ENCODE peak calls at places on chromosomes 16 and 17, in ten cellular contexts. I is GDM1; W is colonic mucosa; Y is foreskin fibroblast; V is CMK; N is cardiac fibroblast; Z is Calu3; F is stimulated activated CD4-positive, alpha-beta T cell treated with anti-CD3 and anti-CD28 coated beads, Interleukin-4, amount 100 ng/mL, for 48 hours; X is astrocyte of the spinal cord; C is naive thymus-derived CD4-positive, alpha-beta T cell. K is an unnamed sample.
A peak's percentile ranks its signal among the peaks of the same experiment; 100 is the strongest.

GRCh38 chr16:14344292-14344691 is 273.2 kb downstream of the MRTFB start:
- DNase-seq in I (no peak), Z (no peak), V (no peak), W (no peak), F (no peak), C (no peak), Y (no peak), N (no peak), X (no peak), K (no peak)

GRCh38 chr16:10465821-10466220 is 80.0 kb downstream of the ATF7IP2 start:
- DNase-seq in C (no peak), Y (peak; percentile 29), N (peak; percentile 2), I (no peak), Z (no peak), F (no peak), X (no peak), W (no peak), V (no peak), K (no peak)

GRCh38 chr16:14105976-14106375 is 34.9 kb downstream of the MRTFB start:
- DNase-seq in Y (no peak), F (no peak), C (no peak), X (no peak), N (no peak), Z (no peak), I (no peak), V (no peak), W (no peak), K (no peak)

GRCh38 chr16:89944773-89945172 is 3.8 kb upstream of the DEF8 start:
- DNase-seq in X (no peak), F (no peak), Y (no peak), V (no peak), C (no peak), W (no peak), Z (no peak), N (no peak), I (no peak), K (no peak)

GRCh38 chr17:80805032-80805751 is 186.4 kb upstream of the CHMP6 start:
- DNase-seq in Z (no peak), F (no peak), Y (peak; percentile 20), V (no peak), I (no peak), N (no peak), X (no peak), C (no peak), W (no peak), K (no peak)

GRCh38 chr16:6047325-6047724 is 949.7 kb upstream of the EEF2KMT start:
- DNase-seq in V (no peak), N (no peak), Y (no peak), I (no peak), C (no peak), Z (no peak), X (no peak), W (no peak), F (no peak), K (no peak)

GRCh38 chr16:68800257-68800875 is 43.0 kb upstream of the TANGO6 start:
- DNase-seq in X (peak; percentile 88), N (peak; percentile 84), Z (peak; percentile 87), I (peak; percentile 27), F (peak; percentile 14), Y (peak; percentile 37), C (peak; percentile 18), W (peak; percentile 64), V (peak; percentile 7), K (no peak)

GRCh38 chr16:70430667-70431536 is 8.0 kb downstream of the ST3GAL2 start:
- DNase-seq in I (peak; percentile 43), F (no peak), C (peak; percentile 85), V (no peak), X (no peak), N (no peak), Y (no peak), W (no peak), Z (no peak), K (no peak)

GRCh38 chr17:62800580-62800979 is 7.5 kb downstream of the MARCHF10 start:
- DNase-seq in C (no peak), Y (no peak), X (peak; percentile 59), N (peak; percentile 45), F (no peak), V (no peak), W (no peak), Z (peak; percentile 65), I (no peak), K (no peak)

GRCh38 chr17:77959926-77960521 is 1.5 kb downstream of the TNRC6C start:
- DNase-seq in C (peak; percentile 68), N (peak; percentile 3), Z (no peak), Y (no peak), F (no peak), X (peak; percentile 38), V (no peak), W (no peak), I (no peak), K (peak; percentile 5)

GRCh38 chr16:68397710-68398171 is 50.6 kb downstream of the SMPD3 start:
- DNase-seq in C (no peak), Z (no peak), Y (no peak), V (no peak), F (no peak), I (no peak), N (no peak), X (no peak), W (no peak), K (peak; percentile 21)

GRCh38 chr16:15502041-15502725 is 67.8 kb downstream of the BMERB1 start:
- DNase-seq in W (no peak), Z (peak; percentile 26), F (no peak), C (no peak), V (no peak), X (peak; percentile 97), N (peak; percentile 94), Y (peak; percentile 87), I (no peak), K (no peak)

GRCh38 chr17:60311936-60312335 is 80.0 kb downstream of the USP32 start:
- DNase-seq in V (no peak), W (no peak), F (no peak), I (no peak), X (peak; percentile 29), C (no peak), Y (peak; percentile 26), Z (no peak), N (peak; percentile 67), K (no peak)

GRCh38 chr17:73950515-73950914 is 253.0 kb upstream of the RPL38 start:
- DNase-seq in Y (no peak), V (no peak), X (no peak), C (no peak), N (no peak), F (no peak), I (no peak), Z (no peak), W (no peak), K (no peak)

GRCh38 chr17:76171701-76172100 is 30.7 kb upstream of the FOXJ1 start:
- DNase-seq in V (no peak), X (no peak), N (no peak), I (no peak), F (no peak), W (no peak), Z (no peak), C (no peak), Y (no peak), K (no peak)

GRCh38 chr16:24573141-24573540 is 33.8 kb downstream of the RBBP6 start:
- DNase-seq in Y (no peak), C (no peak), W (no peak), Z (no peak), X (no peak), N (no peak), V (no peak), I (no peak), F (no peak), K (no peak)

GRCh38 chr16:13351222-13351621 is 449.8 kb downstream of the SHISA9 start:
- DNase-seq in Z (no peak), Y (no peak), N (no peak), V (no peak), X (no peak), F (no peak), I (no peak), C (no peak), W (no peak), K (no peak)

GRCh38 chr16:88365244-88365865 is 17.4 kb upstream of the ZNF469 start:
- DNase-seq in Z (no peak), I (no peak), Y (no peak), V (no peak), C (no peak), F (no peak), X (no peak), W (no peak), N (no peak), K (peak; percentile 6)

GRCh38 chr17:77419547-77420475 is 279.0 kb downstream of the SEC14L1 start:
- DNase-seq in W (no peak), X (peak; percentile 44), N (peak; percentile 42), Z (no peak), V (peak; percentile 69), I (no peak), F (no peak), Y (peak; percentile 43), C (no peak), K (no peak)

GRCh38 chr16:18059089-18059488 is 277.4 kb downstream of the NPIPA8 start:
- DNase-seq in C (no peak), Z (no peak), N (no peak), I (no peak), X (no peak), W (no peak), Y (no peak), F (no peak), V (no peak), K (no peak)

GRCh38 chr17:7258731-7259554 is 3.3 kb downstream of the CLDN7 start:
- DNase-seq in I (no peak), C (no peak), V (no peak), Z (no peak), Y (peak; percentile 79), W (peak; percentile 86), N (peak; percentile 41), F (no peak), X (no peak), K (peak; percentile 83)

GRCh38 chr17:6413073-6413472 is 21.8 kb downstream of the AIPL1 start:
- DNase-seq in N (peak; percentile 49), C (no peak), Z (no peak), X (peak; percentile 43), V (no peak), W (no peak), F (no peak), I (peak; percentile 14), Y (peak; percentile 30), K (no peak)

GRCh38 chr17:48472485-48473281 is 42.7 kb upstream of the SKAP1 start:
- DNase-seq in X (peak; percentile 27), N (peak; percentile 42), W (no peak), C (no peak), I (no peak), V (no peak), Z (peak; percentile 52), Y (peak; percentile 41), F (no peak), K (no peak)

GRCh38 chr17:64723781-64724180 is 61.7 kb upstream of the SMURF2 start:
- DNase-seq in W (no peak), C (no peak), N (peak; percentile 47), V (no peak), F (no peak), X (no peak), Y (no peak), I (no peak), Z (no peak), K (no peak)

GRCh38 chr16:84360170-84360569 is 8.2 kb upstream of the ATP2C2 start:
- DNase-seq in I (no peak), Y (no peak), N (no peak), C (peak; percentile 32), F (peak; percentile 30), Z (peak; percentile 19), W (no peak), V (no peak), X (peak; percentile 2), K (no peak)

GRCh38 chr16:56990407-56991286 is 1.3 kb downstream of the NLRC5 start:
- DNase-seq in X (no peak), Z (no peak), N (no peak), I (no peak), F (no peak), W (no peak), Y (no peak), C (no peak), V (no peak), K (no peak)

GRCh38 chr17:36722903-36723263 is 121.5 kb downstream of the MRM1 start:
- DNase-seq in X (no peak), N (no peak), I (no peak), C (no peak), W (no peak), Y (no peak), Z (no peak), F (no peak), V (no peak), K (no peak)

GRCh38 chr17:61000911-61001310 is 323.3 kb downstream of the BCAS3 start:
- DNase-seq in X (peak; percentile 43), Z (no peak), N (peak; percentile 82), Y (peak; percentile 58), I (no peak), C (no peak), V (no peak), F (no peak), W (no peak), K (no peak)

K was measured in mucosa of descending colon.